ENCODE peak calls at places on chromosomes 3 and 15, in four cellular contexts. T, Y, G and H are unnamed samples.

GRCh38 chr3:32457971-32458471 is 44.6 kb downstream of the CMTM6 start:
- DNase-seq in T (peak; percentile 71), Y (no peak), G (no peak), H (peak; percentile 73)

GRCh38 chr3:156745766-156746165 is 71.4 kb downstream of the TIPARP start:
- DNase-seq in T (no peak), Y (no peak), G (no peak), H (no peak)

GRCh38 chr3:12903000-12903800 is 61.8 kb upstream of the RPL32 start:
- DNase-seq in Y (no peak), T (no peak), G (no peak), H (no peak)

GRCh38 chr3:58035512-58035867 is 27.3 kb downstream of the FLNB start:
- DNase-seq in T (no peak), Y (no peak), G (no peak), H (no peak)

GRCh38 chr15:31025996-31026395 is 34.6 kb upstream of the MTMR10 start:
- DNase-seq in G (no peak), Y (no peak), T (no peak), H (no peak)

GRCh38 chr3:134341391-134341790 is 32.9 kb downstream of the AMOTL2 start:
- DNase-seq in Y (no peak), G (no peak), T (no peak), H (no peak)

GRCh38 chr3:23404241-23404640 is 201.1 kb downstream of the UBE2E2 start:
- DNase-seq in T (peak; percentile 63), Y (no peak), G (no peak), H (no peak)

GRCh38 chr3:17745894-17746293 is 3.5 kb upstream of the TBC1D5 start:
- DNase-seq in Y (no peak), G (no peak), T (no peak), H (no peak)

GRCh38 chr3:38722760-38723568 is 73.5 kb upstream of the SCN5A start:
- DNase-seq in Y (no peak), G (no peak), T (peak; percentile 79), H (no peak)

GRCh38 chr15:85886345-85886935 is 91.7 kb upstream of the KLHL25 start:
- DNase-seq in Y (no peak), T (no peak), G (no peak), H (no peak)

GRCh38 chr15:74869726-74870407 is 3.3 kb downstream of the SCAMP2 start:
- DNase-seq in Y (no peak), T (peak; percentile 43), G (no peak), H (peak; percentile 97)

GRCh38 chr3:42503957-42504333 is 1.5 kb downstream of the VIPR1 start:
- DNase-seq in Y (no peak), G (no peak), T (no peak), H (no peak)

GRCh38 chr3:140103986-140104645 is 169.1 kb downstream of the CLSTN2 start:
- DNase-seq in G (no peak), Y (no peak), T (no peak), H (no peak)

GRCh38 chr3:121723485-121723884 is 26.1 kb downstream of the GOLGB1 start:
- DNase-seq in G (no peak), T (peak; percentile 61), Y (no peak), H (no peak)

GRCh38 chr3:128492353-128493220 is at the start of gene GATA2:
- DNase-seq in Y (no peak), G (no peak), T (peak; percentile 57), H (peak; percentile 84)

GRCh38 chr3:48674505-48674904 is 11.2 kb downstream of the NCKIPSD start:
- DNase-seq in G (no peak), T (no peak), Y (no peak), H (no peak)

GRCh38 chr3:146469206-146470017 is at the start of gene PLSCR2:
- DNase-seq in G (peak; percentile 78), T (peak; percentile 26), Y (no peak), H (no peak)

GRCh38 chr3:157534725-157535161 is 31.5 kb upstream of the VEPH1 start:
- DNase-seq in T (peak; percentile 58), Y (no peak), G (no peak), H (no peak)

GRCh38 chr3:39457361-39457760 is 10.1 kb upstream of the MOBP start:
- DNase-seq in T (no peak), G (no peak), Y (no peak), H (no peak)

GRCh38 chr3:123997543-123997942 is 5.6 kb upstream of the ROPN1 start:
- DNase-seq in G (no peak), T (no peak), Y (no peak), H (no peak)

GRCh38 chr3:51954120-51954519 is 1.1 kb upstream of the GPR62 start:
- DNase-seq in G (no peak), Y (no peak), T (no peak), H (peak; percentile 69)

GRCh38 chr3:38168151-38168987 is 3.0 kb downstream of the OXSR1 start:
- DNase-seq in T (no peak), Y (no peak), G (no peak), H (no peak)

GRCh38 chr3:17192995-17193394 is 308.2 kb downstream of the PLCL2 start:
- DNase-seq in T (no peak), Y (no peak), G (no peak), H (no peak)

GRCh38 chr3:8565376-8565775 is 63.8 kb downstream of the LMCD1 start:
- DNase-seq in Y (no peak), T (no peak), G (no peak), H (no peak)

GRCh38 chr15:41849204-41849603 is 10.6 kb downstream of the PLA2G4B start:
- DNase-seq in T (no peak), G (no peak), Y (no peak), H (no peak)

GRCh38 chr3:191399918-191400317 is 61.0 kb upstream of the PYDC2 start:
- DNase-seq in G (no peak), Y (no peak), T (no peak), H (no peak)

GRCh38 chr3:3134750-3135448 is 8.2 kb downstream of the TRNT1 start:
- DNase-seq in T (no peak), Y (no peak), G (no peak), H (peak; percentile 8)

GRCh38 chr3:9224490-9224889 is 25.0 kb downstream of the SRGAP3 start:
- DNase-seq in Y (no peak), T (no peak), G (no peak), H (peak; percentile 32)

GRCh38 chr15:58448906-58449305 is 17.1 kb downstream of the LIPC start:
- DNase-seq in T (no peak), G (no peak), Y (no peak), H (no peak)

GRCh38 chr15:79008666-79009065 is 63.8 kb upstream of the CTSH start:
- DNase-seq in Y (no peak), T (no peak), G (no peak), H (no peak)

GRCh38 chr3:113626513-113627371 is 69.7 kb downstream of the USF3 start:
- DNase-seq in T (peak; percentile 64), Y (peak; percentile 61), G (peak; percentile 82), H (peak; percentile 83)

GRCh38 chr15:85094685-85095084 is 113.0 kb downstream of the PDE8A start:
- DNase-seq in G (no peak), T (no peak), Y (no peak), H (no peak)

GRCh38 chr3:129313415-129313982 is 34.8 kb downstream of the HMCES start:
- DNase-seq in G (no peak), T (no peak), Y (no peak), H (no peak)

GRCh38 chr3:120678331-120678845 is 3.7 kb downstream of the HGD start:
- DNase-seq in Y (peak; percentile 96), G (peak; percentile 90), T (peak; percentile 95), H (peak; percentile 91)
- TF ChIP-seq POLR2A in Y (peak; percentile 70), G (no peak), T (peak; percentile 60), H (no peak)

GRCh38 chr15:51144021-51144532 is 49.4 kb upstream of the TNFAIP8L3 start:
- DNase-seq in T (peak; percentile 41), G (peak; percentile 57), Y (no peak), H (peak; percentile 26)
- TF ChIP-seq MAX in T (no peak), G (no peak), Y (no peak), H (no peak)

GRCh38 chr3:69011331-69011730 is 2.2 kb downstream of the EOGT start:
- DNase-seq in G (no peak), Y (no peak), T (peak; percentile 24), H (no peak)

GRCh38 chr3:69014022-69014580 is 617 bp upstream of the EOGT start:
- DNase-seq in T (no peak), G (no peak), Y (no peak), H (peak; percentile 7)

GRCh38 chr3:69012111-69012835 is 1.2 kb downstream of the EOGT start:
- DNase-seq in T (peak; percentile 80), Y (no peak), G (no peak), H (no peak)

GRCh38 chr3:69012836-69013255 is 638 bp downstream of the EOGT start:
- DNase-seq in T (peak; percentile 65), G (peak; percentile 30), Y (peak; percentile 22), H (peak; percentile 31)

DNA sequence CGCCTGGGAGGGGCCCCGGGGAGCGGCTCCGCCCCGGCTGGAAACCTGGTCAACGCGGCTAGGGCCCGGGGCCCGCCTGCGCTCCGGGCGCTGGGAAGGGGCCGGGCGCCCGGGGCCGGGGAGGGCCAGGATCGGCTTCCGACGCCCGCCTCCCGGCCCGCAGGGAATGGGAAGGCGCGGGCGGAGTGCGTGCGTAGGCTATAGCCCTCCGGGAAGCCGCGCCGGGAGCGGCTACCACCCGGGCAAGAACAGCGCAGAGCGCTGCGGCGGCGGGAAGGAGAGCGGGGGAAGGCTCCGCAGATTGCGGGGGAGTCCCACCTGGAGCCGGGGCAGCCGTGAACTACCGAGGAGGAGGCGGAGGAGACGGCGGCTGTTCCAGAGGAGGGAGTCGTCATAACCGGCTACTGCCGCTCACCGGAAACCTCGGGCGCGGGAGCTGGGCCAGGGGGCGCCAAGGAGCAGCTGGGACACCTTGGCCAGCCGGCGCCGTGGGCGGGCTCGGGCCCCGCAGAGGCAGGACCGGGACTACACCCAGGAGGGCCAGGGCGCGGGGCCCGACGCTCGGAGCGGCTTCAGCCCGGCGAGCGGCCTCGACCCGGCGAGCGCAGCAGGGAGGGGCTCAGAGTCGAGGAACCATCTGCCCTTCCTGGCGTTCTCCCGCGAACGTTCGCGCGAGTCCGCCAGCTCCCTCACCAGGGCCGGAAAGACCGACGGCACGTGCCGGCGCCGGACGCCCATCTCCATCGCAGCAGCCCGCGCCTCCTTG is at the start of gene EOGT:
- DNase-seq in G (peak; percentile 84), Y (peak; percentile 75), T (peak; percentile 93), H (peak; percentile 84)
- TF ChIP-seq POLR2A in G (peak; percentile 46), Y (peak; percentile 81), T (peak; percentile 94), H (no peak)

DNA sequence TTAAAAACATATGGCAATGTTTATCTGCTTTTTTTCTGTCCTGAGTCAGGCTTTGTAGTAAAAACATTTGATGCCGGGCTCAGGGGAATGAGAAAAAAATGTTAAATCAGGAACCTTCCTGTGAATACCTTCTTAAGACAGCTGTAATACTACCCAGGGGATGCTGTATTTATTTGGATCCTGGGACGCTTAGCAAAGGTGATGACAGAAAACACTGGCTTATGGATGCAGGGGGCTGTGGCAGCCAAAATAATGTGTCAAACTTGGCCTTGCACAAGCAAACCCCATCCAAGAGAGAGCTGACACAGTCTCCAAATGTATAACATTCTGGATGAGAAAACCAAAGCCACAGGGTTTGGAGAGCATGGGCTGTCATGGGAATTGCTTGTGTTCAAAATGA is 438.2 kb upstream of the PROK2 start:
- DNase-seq in Y (no peak), T (no peak), G (no peak), H (no peak)
- TF ChIP-seq MAX in Y (no peak), T (no peak), G (no peak), H (no peak)